ENCODE peak calls at places on chromosomes 3 and 15, in ten cellular contexts. S, K, T, W, F, V, B, U, R and G are unnamed samples.

GRCh38 chr15:87312221-87312620 is 944.3 kb downstream of the NTRK3 start:
- DNase-seq in S (no peak), K (no peak), T (no peak), W (no peak), F (no peak), V (no peak), B (no peak), U (no peak), R (no peak), G (no peak)

GRCh38 chr3:89740881-89741177 is 633.4 kb downstream of the EPHA3 start:
- DNase-seq in S (peak; percentile 42), K (no peak), T (no peak), W (no peak), F (peak; percentile 52), V (peak; percentile 61), B (no peak), U (no peak), R (no peak), G (no peak)

GRCh38 chr15:44081223-44082013 is 113.7 kb downstream of the FRMD5 start:
- DNase-seq in S (peak; percentile 85), K (no peak), T (no peak), W (no peak), F (peak; percentile 89), V (peak; percentile 92), B (peak; percentile 29), U (peak; percentile 49), R (no peak), G (no peak)

GRCh38 chr15:62672268-62672667 is 370.3 kb upstream of the TPM1 start:
- DNase-seq in S (peak; percentile 23), K (no peak), T (no peak), W (no peak), F (peak; percentile 36), V (peak; percentile 15), B (peak; percentile 60), U (no peak), R (no peak), G (no peak)

GRCh38 chr15:73856458-73857192 is 16.7 kb upstream of the TBC1D21 start:
- DNase-seq in S (no peak), K (no peak), T (no peak), W (no peak), F (no peak), V (no peak), B (no peak), U (no peak), R (no peak), G (no peak)

GRCh38 chr3:10804183-10804648 is 11.8 kb upstream of the SLC6A11 start:
- DNase-seq in S (peak; percentile 69), K (no peak), T (no peak), W (no peak), F (peak; percentile 68), V (no peak), B (no peak), U (no peak), R (no peak), G (no peak)

GRCh38 chr3:123789160-123789559 is 95.0 kb downstream of the MYLK start:
- DNase-seq in S (no peak), K (no peak), T (no peak), W (no peak), F (no peak), V (no peak), B (no peak), U (no peak), R (no peak), G (no peak)

GRCh38 chr3:1693145-1693544 is 405.5 kb upstream of the CNTN4 start:
- DNase-seq in S (no peak), K (no peak), T (no peak), W (no peak), F (no peak), V (no peak), B (no peak), U (no peak), R (no peak), G (no peak)

GRCh38 chr3:122577409-122578028 is at the start of gene PARP15:
- DNase-seq in S (no peak), K (peak; percentile 48), T (no peak), W (no peak), F (peak; percentile 27), V (no peak), B (peak; percentile 30), U (peak; percentile 26), R (no peak), G (no peak)

GRCh38 chr3:114221881-114222264 is 15.5 kb downstream of the ZNF80 start:
- DNase-seq in S (no peak), K (no peak), T (no peak), W (no peak), F (no peak), V (no peak), B (no peak), U (no peak), R (no peak), G (no peak)

GRCh38 chr3:114223146-114223545 is 14.2 kb downstream of the ZNF80 start:
- DNase-seq in S (no peak), K (peak; percentile 56), T (no peak), W (no peak), F (no peak), V (no peak), B (peak; percentile 36), U (no peak), R (no peak), G (no peak)

GRCh38 chr3:114226313-114226712 is 11.1 kb downstream of the ZNF80 start:
- DNase-seq in S (no peak), K (no peak), T (no peak), W (no peak), F (no peak), V (no peak), B (no peak), U (no peak), R (no peak), G (no peak)

GRCh38 chr3:114231616-114232015 is 5.8 kb downstream of the ZNF80 start:
- DNase-seq in S (no peak), K (peak; percentile 61), T (no peak), W (no peak), F (no peak), V (no peak), B (no peak), U (no peak), R (no peak), G (no peak)

GRCh38 chr3:114227076-114227475 is 10.3 kb downstream of the ZNF80 start:
- DNase-seq in S (no peak), K (no peak), T (no peak), W (no peak), F (no peak), V (no peak), B (no peak), U (no peak), R (no peak), G (no peak)
- H3K27ac ChIP-seq in S (no peak overlapping the region), K (no peak overlapping the region), T (no peak overlapping the region), W (no peak overlapping the region), F (no peak overlapping the region), V (no peak overlapping the region), B (no peak overlapping the region), U (no peak overlapping the region), R (no peak overlapping the region), G (no peak overlapping the region)

DNA sequence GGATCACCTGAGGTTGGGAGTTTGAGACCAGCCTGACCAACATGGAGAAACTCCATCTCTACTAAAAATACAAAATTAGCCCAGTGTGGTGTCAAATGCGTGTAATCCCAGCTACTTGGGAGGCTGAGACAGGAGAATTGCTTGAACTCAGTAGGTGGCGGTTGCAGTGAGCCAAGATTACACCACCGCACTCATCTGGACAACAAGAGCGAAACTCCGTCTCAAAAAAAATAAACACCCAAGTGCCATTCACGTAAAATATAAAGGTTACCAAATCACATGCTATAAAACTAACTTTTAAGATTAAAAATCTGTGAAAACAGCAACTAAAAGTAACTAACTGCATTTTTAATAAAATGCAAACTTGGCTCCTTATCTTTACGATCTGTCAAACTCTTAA is 8.9 kb downstream of the TRIM59 start:
- DNase-seq in S (no peak), K (no peak), T (no peak), W (no peak), F (no peak), V (no peak), B (no peak), U (no peak), R (no peak), G (no peak)
- H3K27ac ChIP-seq in S (no peak overlapping the region), K (no peak overlapping the region), T (no peak overlapping the region), W (no peak overlapping the region), F (no peak overlapping the region), V (no peak overlapping the region), B (no peak overlapping the region), U (peak overlapping the region; percentile 22), R (no peak overlapping the region), G (no peak overlapping the region)

DNA sequence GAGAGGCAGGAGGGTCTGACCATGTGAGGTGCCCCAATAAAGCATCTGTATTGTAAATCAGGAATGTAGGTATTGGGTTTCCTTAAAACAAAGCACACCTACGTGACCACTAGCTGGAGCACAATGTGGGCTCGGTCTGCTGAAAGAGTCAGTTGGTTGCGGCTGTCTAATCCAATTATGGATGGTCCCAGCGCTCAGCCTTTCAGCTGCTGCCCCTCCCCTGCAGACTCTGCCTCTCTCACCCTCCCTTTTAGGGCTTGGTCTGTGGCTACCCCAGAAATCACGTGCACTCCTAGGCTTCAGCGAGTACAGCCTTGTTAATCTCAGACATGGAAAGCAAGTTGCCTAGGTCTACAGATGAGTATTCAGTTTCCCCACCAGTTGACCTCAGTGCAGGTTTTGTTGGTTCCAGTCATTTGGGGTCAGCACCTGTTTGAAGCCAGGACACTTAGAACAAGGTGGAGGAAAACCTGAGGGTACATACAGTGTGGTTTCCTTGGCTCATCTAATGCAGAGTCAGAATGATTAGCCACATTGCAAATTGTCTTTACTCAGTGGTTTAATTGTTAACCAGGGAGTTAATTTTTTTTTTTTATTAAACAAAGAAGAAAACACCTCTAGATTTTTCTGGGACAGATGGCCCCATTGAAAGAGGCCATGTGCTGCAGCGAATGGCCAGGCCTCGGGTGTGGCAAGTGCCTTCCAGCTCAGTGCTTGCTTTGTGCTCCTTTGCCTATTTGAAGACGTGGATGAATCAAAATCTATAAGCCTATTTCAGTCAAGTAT is 137.7 kb downstream of the IGF1R start:
- DNase-seq in S (no peak), K (no peak), T (no peak), W (no peak), F (no peak), V (no peak), B (no peak), U (no peak), R (no peak), G (no peak)
- H3K27ac ChIP-seq in S (no peak overlapping the region), K (no peak overlapping the region), T (no peak overlapping the region), W (no peak overlapping the region), F (no peak overlapping the region), V (no peak overlapping the region), B (peak overlapping the region; percentile 67), U (no peak overlapping the region), R (no peak overlapping the region), G (no peak overlapping the region)

DNA sequence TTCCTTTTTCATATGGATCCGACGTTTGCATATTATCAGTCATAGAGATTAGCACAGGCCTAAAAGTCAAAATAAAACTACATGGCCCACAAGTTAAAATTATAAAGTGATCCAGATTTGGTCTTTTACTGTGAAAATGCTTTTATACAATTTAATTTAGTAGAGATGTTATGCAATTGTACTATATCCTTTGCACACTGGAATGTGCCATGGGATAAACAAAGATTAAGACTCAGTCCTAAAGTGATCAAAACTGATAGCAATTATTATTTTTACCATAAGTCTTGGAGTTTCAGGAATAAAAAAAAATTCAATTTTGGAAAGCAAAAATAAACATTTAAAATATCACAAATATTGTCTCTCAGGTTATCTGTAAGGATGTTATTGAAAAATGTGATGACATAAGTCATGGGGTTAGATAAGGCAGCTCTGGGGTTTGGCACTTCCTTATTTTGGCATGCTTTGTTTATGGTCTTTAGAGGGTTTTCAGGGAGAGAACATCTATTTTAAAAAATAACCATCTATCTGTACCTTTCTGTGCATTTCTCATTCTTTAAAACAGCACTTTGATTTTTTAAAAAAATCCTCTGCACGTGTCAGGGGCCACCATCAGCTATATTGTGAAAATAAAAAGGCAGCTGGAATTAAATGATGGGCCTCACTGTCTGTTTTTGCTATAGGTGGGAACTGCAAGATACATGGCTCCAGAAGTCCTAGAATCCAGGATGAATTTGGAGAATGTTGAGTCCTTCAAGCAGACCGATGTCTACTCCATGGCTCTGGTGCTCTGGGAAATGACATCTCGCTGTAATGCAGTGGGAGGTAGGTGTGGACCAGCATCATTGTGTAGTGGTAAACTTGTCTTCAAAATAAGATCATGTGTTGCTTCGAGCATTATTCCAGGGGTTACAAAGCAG is 67.3 kb downstream of the TGFBR2 start:
- DNase-seq in S (no peak), K (no peak), T (no peak), W (no peak), F (no peak), V (no peak), B (no peak), U (no peak), R (no peak), G (no peak)
- H3K27ac ChIP-seq in S (no peak overlapping the region), K (no peak overlapping the region), T (no peak overlapping the region), W (peak overlapping the region; percentile 60), F (no peak overlapping the region), V (peak overlapping the region; percentile 1), B (no peak overlapping the region), U (no peak overlapping the region), R (peak overlapping the region; percentile 22), G (no peak overlapping the region)